ENCODE peak calls at places on chromosomes 12 and 14, in four cellular contexts. A, W, S and P are unnamed samples.

GRCh38 chr14:75201087-75201486 is 24.7 kb upstream of the TMED10 start:
- DNase-seq in A (peak; percentile 59), W (peak; percentile 26), S (no peak), P (no peak)

GRCh38 chr12:50234347-50234746 is 49.0 kb downstream of the LIMA1 start:
- DNase-seq in A (no peak), W (peak; percentile 19), S (no peak), P (no peak)

GRCh38 chr12:113204806-113205205 is 16.5 kb upstream of the TPCN1 start:
- DNase-seq in A (no peak), W (no peak), S (no peak), P (no peak)

GRCh38 chr12:89880695-89881350 is 172.2 kb upstream of the ATP2B1 start:
- DNase-seq in A (no peak), W (no peak), S (no peak), P (no peak)

GRCh38 chr14:68807148-68807600 is 14.3 kb upstream of the ZFP36L1 start:
- DNase-seq in A (no peak), W (peak; percentile 86), S (no peak), P (no peak)

GRCh38 chr14:24990773-24991172 is 59.2 kb downstream of the STXBP6 start:
- DNase-seq in A (no peak), W (no peak), S (no peak), P (no peak)

GRCh38 chr12:50066402-50066801 is 9.0 kb downstream of the ASIC1 start:
- DNase-seq in A (no peak), W (peak; percentile 26), S (peak; percentile 66), P (peak; percentile 91)

GRCh38 chr14:34283590-34283989 is 178.4 kb downstream of the SPTSSA start:
- DNase-seq in A (no peak), W (no peak), S (no peak), P (no peak)

GRCh38 chr12:101642115-101643067 is 47.6 kb downstream of the MYBPC1 start:
- DNase-seq in A (no peak), W (peak; percentile 93), S (peak; percentile 69), P (no peak)

GRCh38 chr12:32039341-32039740 is 67.3 kb upstream of the BICD1 start:
- DNase-seq in A (peak; percentile 35), W (no peak), S (no peak), P (no peak)

GRCh38 chr14:90000935-90001334 is 45.2 kb downstream of the TDP1 start:
- DNase-seq in A (no peak), W (no peak), S (no peak), P (no peak)

GRCh38 chr12:124703852-124704251 is 136.4 kb upstream of the NCOR2 start:
- DNase-seq in A (no peak), W (no peak), S (no peak), P (peak; percentile 43)

GRCh38 chr12:113278141-113278540 is 56.8 kb downstream of the SLC8B1 start:
- DNase-seq in A (no peak), W (no peak), S (no peak), P (no peak)

GRCh38 chr14:104135121-104135903 is 3.1 kb upstream of the KIF26A start:
- DNase-seq in A (peak; percentile 96), W (no peak), S (peak; percentile 89), P (no peak)

GRCh38 chr14:104878582-104878981 is 13.5 kb downstream of the CEP170B start:
- DNase-seq in A (peak; percentile 55), W (peak; percentile 76), S (no peak), P (no peak)